ENCODE peak calls at places on chromosomes 3 and 15, in four cellular contexts. K, B, W and R are unnamed samples.

GRCh38 chr15:91412529-91412928 is 312.5 kb downstream of the SV2B start:
- DNase-seq in K (no peak), B (no peak), W (no peak), R (no peak)

GRCh38 chr3:184942735-184943134 is 130.8 kb downstream of the VPS8 start:
- DNase-seq in K (no peak), B (no peak), W (no peak), R (no peak)

GRCh38 chr15:82114660-82115059 is 68.8 kb upstream of the MEX3B start:
- DNase-seq in K (no peak), B (no peak), W (no peak), R (no peak)

GRCh38 chr15:101388046-101388445 is 93.0 kb upstream of the SNRPA1 start:
- DNase-seq in K (no peak), B (no peak), W (no peak), R (no peak)

GRCh38 chr15:74050835-74051234 is 31.5 kb downstream of the GOLGA6A start:
- DNase-seq in K (no peak), B (no peak), W (no peak), R (peak; percentile 3)

GRCh38 chr3:65963787-65964707 is 74.7 kb downstream of the MAGI1 start:
- DNase-seq in K (peak; percentile 64), B (peak; percentile 90), W (peak; percentile 47), R (no peak)

GRCh38 chr3:34183114-34183513 is 384.7 kb downstream of the PDCD6IP start:
- DNase-seq in K (no peak), B (no peak), W (no peak), R (no peak)

GRCh38 chr3:183122257-183122932 is 23.1 kb upstream of the MCCC1 start:
- DNase-seq in K (peak; percentile 58), B (peak; percentile 38), W (peak; percentile 18), R (peak; percentile 57)

GRCh38 chr3:5194801-5195509 is 7.4 kb downstream of the EDEM1 start:
- DNase-seq in K (peak; percentile 63), B (peak; percentile 72), W (peak; percentile 67), R (peak; percentile 78)

GRCh38 chr15:34986326-34987181 is 1.5 kb downstream of the ZNF770 start:
- DNase-seq in K (no peak), B (no peak), W (no peak), R (peak; percentile 31)

GRCh38 chr3:52171577-52172261 is 17.5 kb upstream of the POC1A start:
- DNase-seq in K (peak; percentile 50), B (peak; percentile 27), W (no peak), R (no peak)

GRCh38 chr3:177182352-177182751 is 14.9 kb downstream of the TBL1XR1 start:
- DNase-seq in K (no peak), B (no peak), W (no peak), R (no peak)

GRCh38 chr3:126284258-126284904 is 72.8 kb downstream of the KLF15 start:
- DNase-seq in K (peak; percentile 81), B (peak; percentile 86), W (no peak), R (no peak)

GRCh38 chr3:88807471-88808090 is 299.8 kb upstream of the EPHA3 start:
- DNase-seq in K (no peak), B (no peak), W (no peak), R (no peak)

GRCh38 chr3:133093366-133093765 is 55.2 kb downstream of the TMEM108 start:
- DNase-seq in K (no peak), B (no peak), W (no peak), R (no peak)

GRCh38 chr15:96331141-96331941 is 841 bp downstream of the NR2F2 start:
- DNase-seq in K (no peak), B (no peak), W (no peak), R (peak; percentile 64)

GRCh38 chr3:149547954-149548728 is 73.6 kb downstream of the TM4SF4 start:
- DNase-seq in K (peak; percentile 67), B (no peak), W (peak; percentile 58), R (no peak)

GRCh38 chr3:123447749-123448502 is 964 bp downstream of the ADCY5 start:
- DNase-seq in K (no peak), B (no peak), W (no peak), R (peak; percentile 83)

GRCh38 chr3:72112435-72112834 is 327.5 kb upstream of the PROK2 start:
- DNase-seq in K (no peak), B (no peak), W (no peak), R (no peak)

GRCh38 chr3:51681453-51681852 is 10.4 kb downstream of the TEX264 start:
- DNase-seq in K (no peak), B (no peak), W (no peak), R (no peak)

GRCh38 chr3:111069974-111070751 is 1.5 kb upstream of the NECTIN3 start:
- DNase-seq in K (no peak), B (no peak), W (no peak), R (no peak)

GRCh38 chr3:72896996-72897757 is 9.3 kb downstream of the GXYLT2 start:
- DNase-seq in K (no peak), B (no peak), W (no peak), R (no peak)

GRCh38 chr3:108006077-108006675 is 84.7 kb downstream of the CD47 start:
- DNase-seq in K (no peak), B (no peak), W (peak; percentile 11), R (no peak)

GRCh38 chr15:99279290-99279689 is 28.0 kb downstream of the LRRC28 start:
- DNase-seq in K (no peak), B (no peak), W (no peak), R (no peak)

GRCh38 chr15:68304611-68305337 is 27.2 kb downstream of the FEM1B start:
- DNase-seq in K (no peak), B (no peak), W (no peak), R (no peak)
- TF ChIP-seq TCF7L2 in K (no peak), B (no peak), W (no peak), R (no peak)

GRCh38 chr3:128123538-128124368 is at the start of gene RUVBL1:
- DNase-seq in K (peak; percentile 96), B (peak; percentile 96), W (peak; percentile 94), R (peak; percentile 96)
- TF ChIP-seq TCF7L2 in K (peak; percentile 69), B (peak; percentile 35), W (no peak), R (peak; percentile 42)

GRCh38 chr15:57553526-57553925 is 38.2 kb upstream of the MYZAP start:
- DNase-seq in K (no peak), B (no peak), W (no peak), R (no peak)

GRCh38 chr15:57554063-57554820 is 37.5 kb upstream of the MYZAP start:
- DNase-seq in K (no peak), B (no peak), W (no peak), R (no peak)

GRCh38 chr15:57554821-57555185 is 36.9 kb upstream of the MYZAP start:
- DNase-seq in K (no peak), B (no peak), W (no peak), R (no peak)

GRCh38 chr15:57556040-57556439 is 35.7 kb upstream of the MYZAP start:
- DNase-seq in K (no peak), B (no peak), W (no peak), R (no peak)

DNA sequence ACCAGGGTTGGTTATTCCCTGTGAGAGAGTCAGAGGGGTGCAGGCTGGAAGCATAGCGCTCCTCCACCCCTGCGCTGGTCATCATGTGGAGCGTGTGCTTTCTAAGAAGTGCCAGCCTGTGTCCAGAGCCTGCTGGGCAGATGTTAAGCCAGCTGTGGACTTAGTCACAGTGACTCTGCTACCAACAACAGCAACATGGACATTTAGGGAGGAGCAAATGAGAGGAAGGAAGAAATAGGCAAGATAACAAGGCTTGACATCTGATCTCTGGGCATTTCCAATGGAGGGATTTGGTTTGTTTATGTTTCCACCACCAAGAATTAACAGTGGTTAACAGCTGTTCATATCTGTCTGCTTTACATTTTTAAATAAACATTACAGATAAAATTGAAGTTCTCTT is 36.4 kb upstream of the MYZAP start:
- DNase-seq in K (no peak), B (no peak), W (no peak), R (no peak)
- TF ChIP-seq TCF7L2 in K (no peak), B (no peak), W (no peak), R (no peak)

GRCh38 chr15:67132276-67132675 is 66.9 kb downstream of the SMAD3 start:
- DNase-seq in K (no peak), B (no peak), W (no peak), R (no peak)

GRCh38 chr15:67133026-67133425 is 67.6 kb downstream of the SMAD3 start:
- DNase-seq in K (no peak), B (no peak), W (no peak), R (no peak)

GRCh38 chr15:67130166-67130565 is 64.8 kb downstream of the SMAD3 start:
- DNase-seq in K (no peak), B (no peak), W (no peak), R (no peak)

GRCh38 chr15:67127925-67128324 is 62.5 kb downstream of the SMAD3 start:
- DNase-seq in K (peak; percentile 95), B (peak; percentile 76), W (no peak), R (no peak)

DNA sequence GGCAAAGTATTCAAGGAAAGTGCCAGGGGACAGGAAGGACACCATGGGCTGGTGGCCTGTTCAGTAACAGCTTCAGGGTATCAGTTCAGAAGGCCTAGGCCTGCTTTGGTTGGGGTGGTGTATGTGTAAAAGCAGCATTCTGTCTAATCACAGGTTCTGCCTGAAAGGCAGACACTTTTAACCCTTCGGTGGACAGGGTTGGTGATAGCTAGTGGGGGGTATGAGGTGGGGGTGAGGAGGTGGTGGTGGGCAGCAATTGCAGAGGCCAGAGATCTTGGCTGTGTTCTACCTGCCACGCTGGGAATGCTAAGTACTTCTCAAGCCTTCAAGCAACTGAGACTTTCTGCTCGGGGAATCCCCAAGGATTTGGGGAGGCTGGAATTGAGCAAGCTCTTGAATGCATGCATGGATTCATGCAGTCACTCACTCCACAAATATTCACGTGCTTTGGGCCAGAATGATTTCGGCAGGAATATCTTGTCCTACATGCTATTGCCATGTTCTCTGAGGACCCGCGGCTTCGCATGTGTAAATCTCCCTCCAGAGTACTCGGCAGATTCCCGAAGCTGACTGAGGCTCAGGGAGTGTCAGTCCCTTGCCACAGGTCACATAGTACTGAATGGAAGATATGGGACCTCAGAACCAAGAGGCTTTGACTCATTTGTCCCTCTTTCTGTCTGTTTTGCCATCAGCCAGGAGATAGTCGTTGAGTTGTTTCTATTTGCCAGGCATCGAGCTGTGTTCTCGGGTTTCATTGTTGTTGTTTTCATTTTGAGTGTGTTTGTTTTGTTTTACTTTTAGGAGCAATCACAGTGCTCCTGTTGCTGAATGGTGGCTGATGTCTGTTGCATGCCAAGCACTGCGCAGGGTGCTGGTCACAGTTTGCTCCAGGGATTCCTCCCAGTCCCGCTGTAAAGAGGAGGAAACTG is 65.5 kb downstream of the SMAD3 start:
- DNase-seq in K (no peak), B (no peak), W (no peak), R (no peak)
- TF ChIP-seq TCF7L2 in K (no peak), B (no peak), W (no peak), R (no peak)

GRCh38 chr15:85452436-85452835 is 72.0 kb downstream of the AKAP13 start:
- DNase-seq in K (no peak), B (no peak), W (no peak), R (no peak)
- TF ChIP-seq TCF7L2 in K (no peak), B (no peak), W (no peak), R (no peak)

GRCh38 chr3:124792341-124793034 is 62.2 kb downstream of the UMPS start:
- DNase-seq in K (no peak), B (no peak), W (no peak), R (no peak)
- TF ChIP-seq TCF7L2 in K (no peak), B (no peak), W (no peak), R (no peak)